ENCODE peak calls at places on chromosomes 1 and 21, in five cellular contexts. One of them, this sample, is unnamed. For H3K4me1, the result is how much of the 10 kb centered on the place peaks cover.

GRCh38 chr1:85179517-85179916 is 21.3 kb downstream of the SYDE2 start:
- DNase-seq in GM23338: no peak
- DNase-seq in fibroblast of lung: no peak
- DNase-seq in endodermal cell: no peak
- DNase-seq in breast epithelium: no peak
- DNase-seq in this sample: no peak

GRCh38 chr1:108193333-108193732 is 6.8 kb downstream of the SLC25A24 start:
- DNase-seq in GM23338: no peak
- DNase-seq in endodermal cell: no peak
- DNase-seq in fibroblast of lung: no peak
- DNase-seq in breast epithelium: no peak
- DNase-seq in this sample: no peak

GRCh38 chr1:15836772-15837669 is 10.5 kb upstream of the SPEN start:
- DNase-seq in GM23338: peak
- DNase-seq in fibroblast of lung: no peak
- DNase-seq in breast epithelium: no peak
- DNase-seq in endodermal cell: peak
- DNase-seq in this sample: peak

GRCh38 chr1:238677567-238677966 is 708.8 kb upstream of the CHRM3 start:
- DNase-seq in breast epithelium: no peak
- DNase-seq in endodermal cell: no peak
- DNase-seq in fibroblast of lung: peak
- DNase-seq in GM23338: no peak
- DNase-seq in this sample: no peak

GRCh38 chr1:58581641-58582040 is 4.6 kb upstream of the TACSTD2 start:
- DNase-seq in fibroblast of lung: no peak
- DNase-seq in breast epithelium: no peak
- DNase-seq in GM23338: no peak
- DNase-seq in endodermal cell: no peak
- DNase-seq in this sample: no peak

GRCh38 chr1:157829210-157829609 is 9.3 kb upstream of the FCRL1 start:
- DNase-seq in breast epithelium: no peak
- DNase-seq in endodermal cell: no peak
- DNase-seq in GM23338: no peak
- DNase-seq in fibroblast of lung: no peak
- DNase-seq in this sample: no peak

GRCh38 chr1:41361495-41362356 is 492 bp downstream of the FOXO6 start:
- DNase-seq in breast epithelium: no peak
- DNase-seq in GM23338: peak
- DNase-seq in fibroblast of lung: no peak
- DNase-seq in endodermal cell: peak
- DNase-seq in this sample: no peak

GRCh38 chr1:59718989-59719360 is 95.8 kb upstream of the HOOK1 start:
- DNase-seq in breast epithelium: no peak
- DNase-seq in fibroblast of lung: no peak
- DNase-seq in GM23338: no peak
- DNase-seq in endodermal cell: no peak
- DNase-seq in this sample: no peak

GRCh38 chr1:52139817-52140540 is 1.9 kb upstream of the ZFYVE9 start:
- DNase-seq in breast epithelium: no peak
- DNase-seq in GM23338: no peak
- DNase-seq in fibroblast of lung: peak
- DNase-seq in endodermal cell: no peak
- DNase-seq in this sample: no peak

GRCh38 chr1:28602536-28603439 is 10.7 kb downstream of the RAB42 start:
- DNase-seq in breast epithelium: peak
- DNase-seq in fibroblast of lung: peak
- DNase-seq in endodermal cell: peak
- DNase-seq in GM23338: peak
- DNase-seq in this sample: no peak

GRCh38 chr1:63779338-63779819 is 5.6 kb downstream of the ROR1 start:
- DNase-seq in GM23338: peak
- DNase-seq in fibroblast of lung: no peak
- DNase-seq in endodermal cell: no peak
- DNase-seq in breast epithelium: no peak
- DNase-seq in this sample: no peak

GRCh38 chr1:47725732-47726495 is 271.3 kb downstream of the TRABD2B start:
- DNase-seq in endodermal cell: peak
- DNase-seq in GM23338: peak
- DNase-seq in breast epithelium: peak
- DNase-seq in fibroblast of lung: peak
- DNase-seq in this sample: no peak

GRCh38 chr1:35629051-35629450 is 12.3 kb downstream of the PSMB2 start:
- DNase-seq in breast epithelium: no peak
- DNase-seq in endodermal cell: no peak
- DNase-seq in fibroblast of lung: no peak
- DNase-seq in GM23338: no peak
- DNase-seq in this sample: no peak

GRCh38 chr1:159700312-159700711 is 14.1 kb downstream of the CRP start:
- DNase-seq in fibroblast of lung: no peak
- DNase-seq in breast epithelium: no peak
- DNase-seq in GM23338: peak
- DNase-seq in endodermal cell: no peak
- DNase-seq in this sample: no peak

GRCh38 chr21:27725916-27726315 is 759.0 kb upstream of the ADAMTS5 start:
- DNase-seq in breast epithelium: no peak
- DNase-seq in endodermal cell: no peak
- DNase-seq in GM23338: no peak
- DNase-seq in fibroblast of lung: peak
- DNase-seq in this sample: no peak

GRCh38 chr21:31780944-31781343 is 49.0 kb upstream of the SCAF4 start:
- DNase-seq in GM23338: peak
- DNase-seq in endodermal cell: no peak
- DNase-seq in fibroblast of lung: no peak
- DNase-seq in breast epithelium: no peak
- DNase-seq in this sample: no peak

GRCh38 chr21:29030909-29031308 is 6.4 kb downstream of the USP16 start:
- DNase-seq in GM23338: no peak
- DNase-seq in endodermal cell: no peak
- DNase-seq in breast epithelium: no peak
- DNase-seq in fibroblast of lung: no peak
- DNase-seq in this sample: no peak

GRCh38 chr1:186155594-186155993 is 219.5 kb downstream of the TPR start:
- DNase-seq in fibroblast of lung: peak
- DNase-seq in breast epithelium: no peak
- DNase-seq in endodermal cell: no peak
- DNase-seq in GM23338: peak
- DNase-seq in this sample: no peak

GRCh38 chr1:5971471-5972197 is 20.6 kb downstream of the NPHP4 start:
- DNase-seq in endodermal cell: no peak
- DNase-seq in fibroblast of lung: no peak
- DNase-seq in breast epithelium: no peak
- DNase-seq in GM23338: no peak
- DNase-seq in this sample: no peak

GRCh38 chr1:203046984-203047630 is 20.8 kb downstream of the PPFIA4 start:
- DNase-seq in breast epithelium: no peak
- DNase-seq in endodermal cell: no peak
- DNase-seq in fibroblast of lung: peak
- DNase-seq in GM23338: no peak
- DNase-seq in this sample: no peak

GRCh38 chr1:62912028-62912638 is 128.2 kb downstream of the ATG4C start:
- DNase-seq in GM23338: peak
- DNase-seq in endodermal cell: no peak
- DNase-seq in fibroblast of lung: peak
- DNase-seq in breast epithelium: no peak
- DNase-seq in this sample: no peak

GRCh38 chr1:167090289-167090942 is at the start of gene GPA33:
- DNase-seq in GM23338: no peak
- DNase-seq in fibroblast of lung: no peak
- DNase-seq in breast epithelium: no peak
- DNase-seq in endodermal cell: peak
- DNase-seq in this sample: no peak

GRCh38 chr1:94720091-94720793 is 99.9 kb upstream of the SLC44A3 start:
- DNase-seq in fibroblast of lung: no peak
- DNase-seq in breast epithelium: no peak
- DNase-seq in endodermal cell: no peak
- DNase-seq in GM23338: no peak
- DNase-seq in this sample: no peak

GRCh38 chr1:61125263-61125662 is 42.9 kb downstream of the NFIA start:
- DNase-seq in GM23338: no peak
- DNase-seq in endodermal cell: no peak
- DNase-seq in breast epithelium: no peak
- DNase-seq in fibroblast of lung: no peak
- DNase-seq in this sample: no peak

GRCh38 chr1:1122078-1122811 is 6.4 kb upstream of the C1orf159 start:
- DNase-seq in endodermal cell: peak
- DNase-seq in breast epithelium: peak
- DNase-seq in GM23338: peak
- DNase-seq in fibroblast of lung: peak
- DNase-seq in this sample: peak

GRCh38 chr1:70204578-70204977 is 801 bp downstream of the LRRC40 start:
- DNase-seq in GM23338: no peak
- DNase-seq in endodermal cell: no peak
- DNase-seq in breast epithelium: no peak
- DNase-seq in fibroblast of lung: peak
- DNase-seq in this sample: no peak

GRCh38 chr1:14140800-14141526 is 441.0 kb downstream of the PRDM2 start:
- DNase-seq in breast epithelium: peak
- DNase-seq in GM23338: peak
- DNase-seq in endodermal cell: no peak
- DNase-seq in fibroblast of lung: peak
- DNase-seq in this sample: peak

GRCh38 chr1:211634931-211635330 is 40.5 kb downstream of the NEK2 start:
- DNase-seq in breast epithelium: no peak
- DNase-seq in fibroblast of lung: no peak
- DNase-seq in GM23338: no peak
- DNase-seq in endodermal cell: no peak
- DNase-seq in this sample: no peak

GRCh38 chr1:47646676-47647075 is 208.8 kb downstream of the FOXD2 start:
- DNase-seq in breast epithelium: no peak
- DNase-seq in endodermal cell: no peak
- DNase-seq in GM23338: no peak
- DNase-seq in fibroblast of lung: no peak
- DNase-seq in this sample: no peak

GRCh38 chr1:229342902-229343587 is at the start of gene CCSAP:
- DNase-seq in fibroblast of lung: peak
- DNase-seq in breast epithelium: peak
- DNase-seq in endodermal cell: peak
- DNase-seq in GM23338: peak
- DNase-seq in this sample: no peak

GRCh38 chr1:159532922-159533321 is 2.9 kb downstream of the OR10J5 start:
- DNase-seq in endodermal cell: no peak
- DNase-seq in GM23338: no peak
- DNase-seq in fibroblast of lung: no peak
- DNase-seq in breast epithelium: no peak
- DNase-seq in this sample: no peak

GRCh38 chr1:222161676-222162075 is 386.2 kb downstream of the HHIPL2 start:
- DNase-seq in GM23338: no peak
- DNase-seq in endodermal cell: no peak
- DNase-seq in breast epithelium: no peak
- DNase-seq in fibroblast of lung: peak
- DNase-seq in this sample: no peak

GRCh38 chr1:70211536-70211935 is 6.2 kb upstream of the LRRC40 start:
- DNase-seq in GM23338: no peak
- DNase-seq in endodermal cell: no peak
- DNase-seq in breast epithelium: no peak
- DNase-seq in fibroblast of lung: no peak
- DNase-seq in this sample: no peak

DNA sequence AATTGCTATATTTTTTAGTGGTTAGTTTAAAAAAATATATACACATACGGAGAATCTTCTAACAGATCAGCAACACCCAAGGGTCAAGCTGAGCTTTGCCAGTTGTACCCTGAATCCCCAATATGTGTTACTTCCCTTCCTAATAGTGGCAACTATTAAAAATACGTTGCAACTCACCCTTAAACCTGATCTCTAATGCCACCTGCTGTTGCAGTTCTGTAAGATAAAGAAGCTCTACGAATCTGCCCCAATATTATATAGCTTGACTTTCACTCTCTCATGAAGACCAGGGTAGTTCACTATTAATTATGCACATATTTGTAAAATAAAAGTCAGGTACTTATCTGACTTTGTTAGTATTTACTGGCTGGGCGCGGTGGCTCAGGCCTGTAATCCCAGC is 58.4 kb downstream of the ASH1L start:
- DNase-seq in fibroblast of lung: peak
- DNase-seq in endodermal cell: no peak
- DNase-seq in GM23338: peak
- DNase-seq in breast epithelium: no peak
- DNase-seq in this sample: no peak
- H3K4me1 ChIP-seq in fibroblast of lung: under half
- H3K4me1 ChIP-seq in endodermal cell: under half
- H3K4me1 ChIP-seq in GM23338: under half
- H3K4me1 ChIP-seq in breast epithelium: under half
- H3K4me1 ChIP-seq in this sample: under half

GRCh38 chr21:38669186-38669585 is 136.5 kb upstream of the ETS2 start:
- DNase-seq in fibroblast of lung: peak
- DNase-seq in breast epithelium: no peak
- DNase-seq in endodermal cell: peak
- DNase-seq in GM23338: peak
- DNase-seq in this sample: no peak
- TF ChIP-seq CTCF in fibroblast of lung: peak
- TF ChIP-seq CTCF in breast epithelium: no peak
- TF ChIP-seq CTCF in endodermal cell: peak
- TF ChIP-seq CTCF in GM23338: peak
- TF ChIP-seq CTCF in this sample: peak

DNA sequence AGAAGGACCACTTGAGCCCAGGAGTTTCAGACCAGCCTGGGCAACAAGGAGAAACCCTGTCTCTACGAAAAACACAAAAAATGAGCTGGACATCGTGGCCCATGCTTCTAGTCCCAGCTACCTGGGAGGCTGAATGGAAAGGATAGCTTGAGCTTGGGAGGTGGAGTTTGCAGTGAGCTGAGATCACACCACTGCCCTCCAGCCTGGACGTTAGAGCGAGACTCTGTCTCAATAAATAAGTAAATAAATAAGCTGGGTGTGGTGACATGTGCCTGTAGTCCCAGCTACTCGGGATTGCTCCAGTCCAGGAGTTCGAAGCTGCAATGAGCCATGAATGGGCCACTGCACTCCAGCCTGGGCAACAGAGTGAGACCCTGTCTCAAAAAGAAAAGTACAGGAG is 3.6 kb downstream of the AKR1A1 start:
- DNase-seq in GM23338: no peak
- DNase-seq in endodermal cell: no peak
- DNase-seq in fibroblast of lung: no peak
- DNase-seq in breast epithelium: no peak
- DNase-seq in this sample: no peak
- H3K4me1 ChIP-seq in GM23338: under half
- H3K4me1 ChIP-seq in endodermal cell: under half
- H3K4me1 ChIP-seq in fibroblast of lung: under half
- H3K4me1 ChIP-seq in breast epithelium: under half
- H3K4me1 ChIP-seq in this sample: under half

DNA sequence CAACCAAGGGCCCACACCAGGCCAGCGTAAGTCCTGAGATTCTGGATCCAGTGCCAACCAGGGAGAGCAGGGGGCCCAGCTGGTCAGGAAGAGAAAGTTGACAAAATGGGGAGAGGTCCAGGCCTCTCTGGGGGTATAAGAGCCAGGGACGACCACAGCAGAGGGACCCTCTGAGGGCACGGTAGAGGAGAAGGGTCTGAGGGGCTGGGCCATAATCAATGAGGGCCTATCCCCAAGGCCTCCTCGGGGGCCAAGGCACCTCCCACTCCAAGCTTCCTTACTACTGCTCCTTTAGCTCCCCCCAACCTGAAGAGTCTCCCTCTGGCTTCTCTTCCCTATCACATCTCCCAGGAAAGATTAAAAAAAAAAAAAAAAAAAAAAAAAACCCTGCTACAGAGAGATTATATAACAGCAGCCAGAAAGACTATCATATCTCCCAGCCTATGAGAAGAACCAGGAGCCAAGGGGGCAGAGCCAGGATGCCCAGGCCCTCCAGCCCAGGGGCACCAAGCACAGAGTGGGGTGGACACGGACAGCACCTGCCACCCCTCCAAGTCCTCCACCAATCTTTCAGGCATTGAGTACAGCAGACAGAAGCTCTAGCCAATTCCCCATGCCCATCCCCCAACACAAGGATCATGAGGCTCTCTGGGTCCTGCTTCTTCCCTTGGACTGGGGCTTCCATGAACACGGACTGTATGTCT is 2.7 kb downstream of the MEF2D start:
- DNase-seq in GM23338: peak
- DNase-seq in endodermal cell: no peak
- DNase-seq in fibroblast of lung: no peak
- DNase-seq in breast epithelium: no peak
- DNase-seq in this sample: peak
- TF ChIP-seq CTCF in GM23338: no peak
- TF ChIP-seq CTCF in endodermal cell: no peak
- TF ChIP-seq CTCF in fibroblast of lung: no peak
- TF ChIP-seq CTCF in breast epithelium: no peak
- TF ChIP-seq CTCF in this sample: no peak

This sample was measured in ascending aorta.